ENCODE peak calls at places on chromosomes 11 and 22, in seven cellular contexts. C is K562, Z is A172, J is HFF-Myc, F is GM12865, S is GM23338, K is HEK293T. M is an unnamed sample.

GRCh38 chr11:97995874-97996273 is 1024.9 kb upstream of the CNTN5 start:
- DNase-seq in C (no peak), Z (no peak), J (no peak), F (no peak), S (no peak), K (no peak), M (no peak)

GRCh38 chr11:131522851-131523250 is 152.4 kb downstream of the NTM start:
- DNase-seq in C (no peak), Z (no peak), J (no peak), F (no peak), S (no peak), K (no peak), M (no peak)

GRCh38 chr11:2196970-2197770 is 25.6 kb upstream of the TH start:
- DNase-seq in C (peak; percentile 82), Z (peak; percentile 74), J (no peak), F (peak; percentile 64), S (peak; percentile 90), K (peak; percentile 83), M (no peak)

GRCh38 chr11:103420593-103420992 is 311.4 kb downstream of the DYNC2H1 start:
- DNase-seq in C (no peak), Z (no peak), J (no peak), F (no peak), S (no peak), K (no peak), M (no peak)

GRCh38 chr11:65478411-65479183 is 20.2 kb upstream of the MALAT1 start:
- DNase-seq in C (peak; percentile 86), Z (no peak), J (no peak), F (no peak), S (no peak), K (no peak), M (no peak)

GRCh38 chr11:95790933-95791247 is 592 bp downstream of the CEP57 start:
- DNase-seq in C (peak; percentile 57), Z (peak; percentile 36), J (peak; percentile 27), F (peak; percentile 81), S (peak; percentile 86), K (peak; percentile 60), M (no peak)

GRCh38 chr11:76590631-76590950 is 80.0 kb downstream of the LRRC32 start:
- DNase-seq in C (peak; percentile 2), Z (no peak), J (no peak), F (no peak), S (no peak), K (no peak), M (no peak)

GRCh38 chr22:47600791-47601400 is 838.4 kb downstream of the TBC1D22A start:
- DNase-seq in C (no peak), Z (no peak), J (no peak), F (no peak), S (no peak), K (no peak), M (no peak)

GRCh38 chr22:25729595-25729994 is 12.4 kb upstream of the MYO18B start:
- DNase-seq in C (no peak), Z (no peak), J (no peak), F (no peak), S (no peak), K (no peak), M (no peak)

GRCh38 chr11:61602775-61603569 is 22.1 kb upstream of the SYT7 start:
- DNase-seq in C (peak; percentile 73), Z (peak; percentile 82), J (peak; percentile 97), F (no peak), S (no peak), K (no peak), M (peak; percentile 83)

GRCh38 chr22:36238348-36239149 is 778 bp downstream of the APOL2 start:
- DNase-seq in C (peak; percentile 36), Z (no peak), J (no peak), F (no peak), S (no peak), K (no peak), M (no peak)

GRCh38 chr11:79428406-79428805 is 12.4 kb downstream of the TENM4 start:
- DNase-seq in C (no peak), Z (no peak), J (no peak), F (no peak), S (no peak), K (no peak), M (no peak)

GRCh38 chr11:74739546-74740270 is 8.5 kb upstream of the CHRDL2 start:
- DNase-seq in C (peak; percentile 78), Z (peak; percentile 65), J (no peak), F (peak; percentile 57), S (peak; percentile 90), K (peak; percentile 80), M (no peak)

GRCh38 chr11:36376888-36377758 is 81.0 kb downstream of the PRR5L start:
- DNase-seq in C (no peak), Z (no peak), J (no peak), F (no peak), S (peak; percentile 87), K (peak; percentile 71), M (no peak)

GRCh38 chr22:35872451-35872850 is 154.8 kb downstream of the APOL5 start:
- DNase-seq in C (no peak), Z (no peak), J (no peak), F (no peak), S (no peak), K (no peak), M (no peak)

GRCh38 chr11:107139396-107139795 is 121.1 kb upstream of the GUCY1A2 start:
- DNase-seq in C (no peak), Z (no peak), J (no peak), F (no peak), S (no peak), K (no peak), M (no peak)

GRCh38 chr11:68774188-68774585 is 22.9 kb upstream of the TESMIN start:
- DNase-seq in C (no peak), Z (no peak), J (no peak), F (no peak), S (no peak), K (no peak), M (no peak)

GRCh38 chr11:43250309-43250708 is 61.5 kb upstream of the API5 start:
- DNase-seq in C (no peak), Z (no peak), J (no peak), F (no peak), S (no peak), K (no peak), M (no peak)

GRCh38 chr22:33555814-33556522 is 364.3 kb downstream of the LARGE1 start:
- DNase-seq in C (no peak), Z (no peak), J (no peak), F (no peak), S (no peak), K (no peak), M (no peak)

GRCh38 chr22:45538284-45538683 is 35.6 kb downstream of the FBLN1 start:
- DNase-seq in C (no peak), Z (no peak), J (no peak), F (no peak), S (no peak), K (no peak), M (no peak)

GRCh38 chr22:44638966-44639739 is 62.9 kb upstream of the PRR5 start:
- DNase-seq in C (no peak), Z (no peak), J (no peak), F (no peak), S (no peak), K (no peak), M (peak; percentile 22)

GRCh38 chr22:29073618-29074275 is 912 bp downstream of the KREMEN1 start:
- DNase-seq in C (no peak), Z (no peak), J (no peak), F (no peak), S (peak; percentile 83), K (no peak), M (no peak)

GRCh38 chr22:36927671-36928070 is 14.2 kb downstream of the CSF2RB start:
- DNase-seq in C (no peak), Z (no peak), J (no peak), F (no peak), S (no peak), K (no peak), M (no peak)